ENCODE peak calls at places on chromosomes 7 and 10, in seven cellular contexts. Q is HCT116, F is fibroblast of lung, S is AG09319, R is tibial nerve, O is stomach, I is ovary. T is an unnamed sample.

GRCh38 chr7:1569016-1569415 is 816 bp downstream of the PSMG3 start:
- DNase-seq in Q (no peak), F (peak), S (no peak), R (no peak), O (no peak), I (no peak), T (no peak)

GRCh38 chr10:109427421-109427820 is 495.9 kb downstream of the XPNPEP1 start:
- DNase-seq in Q (no peak), F (peak), S (no peak), R (no peak), O (no peak), I (no peak), T (no peak)

GRCh38 chr10:12484945-12485805 is 135.8 kb downstream of the CAMK1D start:
- DNase-seq in Q (no peak), F (no peak), S (no peak), R (no peak), O (peak), I (no peak), T (no peak)

GRCh38 chr7:16785316-16785715 is 19.5 kb downstream of the AGR2 start:
- DNase-seq in Q (no peak), F (no peak), S (no peak), R (no peak), O (no peak), I (no peak), T (no peak)

GRCh38 chr7:88888684-88889083 is 93.1 kb upstream of the TEX47 start:
- DNase-seq in Q (peak), F (no peak), S (no peak), R (no peak), O (no peak), I (no peak), T (no peak)

GRCh38 chr7:112500619-112501018 is 19.8 kb downstream of the LSMEM1 start:
- DNase-seq in Q (no peak), F (peak), S (no peak), R (no peak), O (no peak), I (no peak), T (no peak)

GRCh38 chr7:82163586-82163985 is 280.0 kb downstream of the CACNA2D1 start:
- DNase-seq in Q (no peak), F (no peak), S (no peak), R (no peak), O (no peak), I (no peak), T (no peak)

GRCh38 chr7:96178581-96178980 is 143.3 kb downstream of the SLC25A13 start:
- DNase-seq in Q (no peak), F (no peak), S (no peak), R (no peak), O (no peak), I (no peak), T (no peak)

GRCh38 chr7:101678713-101679112 is 49.6 kb upstream of the MYL10 start:
- DNase-seq in Q (no peak), F (peak), S (no peak), R (no peak), O (no peak), I (no peak), T (no peak)

GRCh38 chr7:17787257-17787656 is 153.0 kb downstream of the SNX13 start:
- DNase-seq in Q (no peak), F (no peak), S (no peak), R (no peak), O (no peak), I (no peak), T (no peak)

GRCh38 chr10:11869743-11870460 is 46.7 kb downstream of the PROSER2 start:
- DNase-seq in Q (no peak), F (peak), S (no peak), R (no peak), O (no peak), I (no peak), T (no peak)

GRCh38 chr7:72805526-72806494 is 22.2 kb downstream of the TYW1B start:
- DNase-seq in Q (no peak), F (peak), S (no peak), R (no peak), O (no peak), I (no peak), T (peak)

GRCh38 chr10:94038024-94038423 is 44.3 kb downstream of the PLCE1 start:
- DNase-seq in Q (no peak), F (peak), S (no peak), R (no peak), O (no peak), I (no peak), T (no peak)

GRCh38 chr7:45670717-45671116 is 96.5 kb downstream of the ADCY1 start:
- DNase-seq in Q (no peak), F (no peak), S (no peak), R (no peak), O (peak), I (no peak), T (no peak)

GRCh38 chr10:120539076-120539475 is 82.0 kb downstream of the PLPP4 start:
- DNase-seq in Q (no peak), F (no peak), S (no peak), R (no peak), O (no peak), I (no peak), T (no peak)

GRCh38 chr7:7820409-7820808 is 102.0 kb upstream of the RPA3 start:
- DNase-seq in Q (no peak), F (no peak), S (no peak), R (no peak), O (no peak), I (no peak), T (no peak)

GRCh38 chr7:45224832-45225231 is 67.2 kb downstream of the RAMP3 start:
- DNase-seq in Q (no peak), F (no peak), S (no peak), R (no peak), O (no peak), I (no peak), T (no peak)

GRCh38 chr10:119113805-119114732 is 10.2 kb downstream of the DENND10 start:
- DNase-seq in Q (no peak), F (peak), S (peak), R (no peak), O (no peak), I (no peak), T (peak)

GRCh38 chr7:156585926-156586325 is 54.6 kb upstream of the RNF32 start:
- DNase-seq in Q (no peak), F (no peak), S (no peak), R (no peak), O (no peak), I (no peak), T (no peak)

GRCh38 chr7:101673951-101674350 is 44.9 kb upstream of the MYL10 start:
- DNase-seq in Q (no peak), F (no peak), S (no peak), R (no peak), O (no peak), I (no peak), T (no peak)

GRCh38 chr10:81876253-81876731 is 1.3 kb downstream of the NRG3 start:
- DNase-seq in Q (no peak), F (no peak), S (no peak), R (no peak), O (no peak), I (no peak), T (no peak)

GRCh38 chr10:486668-487067 is 202.8 kb downstream of the DIP2C start:
- DNase-seq in Q (no peak), F (no peak), S (no peak), R (no peak), O (peak), I (peak), T (no peak)

GRCh38 chr10:84356951-84357350 is 28.6 kb downstream of the CCSER2 start:
- DNase-seq in Q (no peak), F (no peak), S (no peak), R (no peak), O (no peak), I (no peak), T (no peak)

GRCh38 chr10:34815174-34816066 is at the start of gene PARD3:
- DNase-seq in Q (no peak), F (peak), S (no peak), R (peak), O (peak), I (peak), T (no peak)

GRCh38 chr10:31136951-31137885 is 105.6 kb upstream of the ZNF438 start:
- DNase-seq in Q (no peak), F (peak), S (no peak), R (peak), O (no peak), I (no peak), T (no peak)

GRCh38 chr10:118799779-118800178 is 45.0 kb upstream of the CACUL1 start:
- DNase-seq in Q (peak), F (no peak), S (no peak), R (no peak), O (no peak), I (no peak), T (no peak)

GRCh38 chr7:155188357-155188756 is 109.3 kb upstream of the INSIG1 start:
- DNase-seq in Q (no peak), F (no peak), S (no peak), R (no peak), O (no peak), I (no peak), T (no peak)

GRCh38 chr10:123800299-123800698 is 91.3 kb downstream of the CPXM2 start:
- DNase-seq in Q (no peak), F (no peak), S (no peak), R (no peak), O (no peak), I (no peak), T (no peak)

GRCh38 chr7:92670204-92670851 is 80.1 kb upstream of the FAM133B start:
- DNase-seq in Q (no peak), F (no peak), S (no peak), R (no peak), O (no peak), I (no peak), T (no peak)

GRCh38 chr7:2658941-2659340 is 27.2 kb downstream of the TTYH3 start:
- DNase-seq in Q (no peak), F (no peak), S (no peak), R (no peak), O (no peak), I (no peak), T (no peak)

GRCh38 chr7:73308665-73309214 is at the start of gene NSUN5:
- DNase-seq in Q (peak), F (peak), S (peak), R (peak), O (peak), I (peak), T (no peak)

GRCh38 chr10:85946713-85947326 is 419.8 kb downstream of the GRID1 start:
- DNase-seq in Q (no peak), F (no peak), S (no peak), R (no peak), O (no peak), I (no peak), T (no peak)

GRCh38 chr10:132850896-132851295 is 64.9 kb upstream of the NKX6-2 start:
- DNase-seq in Q (no peak), F (no peak), S (no peak), R (no peak), O (peak), I (no peak), T (no peak)
- TF ChIP-seq CTCF in Q (no peak), F (no peak), S (no peak), R (no peak), O (no peak), I (no peak), T (no peak)

GRCh38 chr10:29470355-29470705 is 164.4 kb downstream of the SVIL start:
- DNase-seq in Q (no peak), F (no peak), S (no peak), R (peak), O (no peak), I (no peak), T (no peak)
- TF ChIP-seq CTCF in Q (peak), F (peak), S (peak), R (no peak), O (no peak), I (no peak), T (peak)

GRCh38 chr7:131844380-131844779 is 288.0 kb upstream of the PODXL start:
- DNase-seq in Q (no peak), F (no peak), S (no peak), R (no peak), O (no peak), I (no peak), T (no peak)
- TF ChIP-seq CTCF in Q (no peak), F (no peak), S (no peak), R (no peak), O (no peak), I (no peak), T (no peak)

DNA sequence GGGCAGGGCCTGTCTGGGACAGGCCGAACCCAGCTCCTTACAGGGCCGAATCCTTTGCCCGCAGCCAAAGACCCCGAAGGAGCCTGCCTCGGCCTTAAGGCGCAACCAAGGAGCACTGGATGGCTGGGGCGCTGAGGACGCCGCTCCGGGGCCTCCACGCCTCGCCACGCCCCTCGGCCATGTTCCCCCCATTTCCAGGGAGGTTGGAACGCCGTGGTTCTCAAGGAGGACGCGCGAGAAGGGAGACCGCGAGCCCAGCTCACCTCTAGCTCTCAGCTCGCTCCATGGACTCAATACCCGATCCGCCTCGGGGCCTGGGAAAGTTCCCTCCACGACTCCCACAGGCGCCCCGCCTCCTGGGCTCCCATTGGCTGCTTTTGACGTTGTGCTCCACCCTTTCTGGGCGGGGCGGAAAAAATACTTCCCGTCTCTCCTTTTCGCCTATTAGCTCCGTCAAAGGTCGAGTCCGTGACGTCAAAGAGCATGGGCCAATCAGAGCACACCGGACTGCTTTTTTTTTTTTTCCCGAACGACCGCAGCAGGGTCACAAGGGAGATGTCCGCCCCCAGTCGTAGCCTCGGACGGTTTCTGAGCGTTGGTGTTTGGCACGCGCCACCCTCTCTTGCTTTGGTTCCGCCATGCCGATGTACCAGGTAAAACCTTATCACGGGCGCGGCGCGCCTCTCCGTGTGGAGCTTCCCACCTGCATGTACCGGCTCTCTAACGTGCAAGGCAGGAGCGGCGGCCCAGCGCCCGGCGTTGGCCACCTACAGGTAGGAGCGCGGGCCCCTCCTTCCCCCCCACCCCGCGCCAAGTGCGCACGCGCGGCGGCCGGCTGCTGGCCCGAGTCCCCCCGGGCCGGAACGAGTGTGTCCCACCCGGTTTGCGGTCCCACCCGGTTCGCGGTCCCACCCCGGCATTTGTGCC is 305.7 kb downstream of the TYW1 start:
- DNase-seq in Q (peak), F (peak), S (peak), R (peak), O (peak), I (peak), T (peak)
- TF ChIP-seq CTCF in Q (peak), F (peak), S (peak), R (peak), O (peak), I (peak), T (peak)